ENCODE peak calls at places on chromosomes 6 and 20, in six cellular contexts. F, Y, T, A, B and O are unnamed samples.

GRCh38 chr6:39008737-39009136 is 39.8 kb upstream of the GLP1R start:
- DNase-seq in F (no peak), B (no peak), Y (no peak), T (no peak), A (no peak), O (no peak)

GRCh38 chr20:46249671-46250070 is 58.6 kb downstream of the CDH22 start:
- DNase-seq in F (no peak), T (no peak), Y (no peak), B (no peak), A (no peak), O (no peak)

GRCh38 chr6:167842457-167842856 is 15.7 kb downstream of the AFDN start:
- DNase-seq in Y (no peak), A (no peak), T (no peak), B (no peak), F (no peak), O (no peak)

GRCh38 chr20:479487-479886 is 17.2 kb upstream of the TBC1D20 start:
- DNase-seq in B (peak; percentile 52), A (no peak), Y (no peak), F (peak; percentile 27), T (no peak), O (no peak)

GRCh38 chr6:39295538-39295937 is 18.7 kb downstream of the KCNK17 start:
- DNase-seq in T (no peak), Y (peak; percentile 16), F (no peak), B (peak; percentile 18), A (no peak), O (no peak)

GRCh38 chr6:53474010-53474409 is 70.9 kb downstream of the GCLC start:
- DNase-seq in Y (no peak), A (no peak), T (no peak), B (no peak), F (no peak), O (no peak)

GRCh38 chr20:32448306-32449056 is 90.3 kb downstream of the ASXL1 start:
- DNase-seq in A (no peak), T (no peak), Y (no peak), F (no peak), B (peak; percentile 27), O (no peak)

GRCh38 chr6:150865406-150866146 is at the start of gene MTHFD1L:
- DNase-seq in F (peak; percentile 87), A (peak; percentile 71), T (peak; percentile 29), Y (peak; percentile 76), B (peak; percentile 94), O (no peak)

GRCh38 chr6:29705389-29706231 is 17.6 kb upstream of the HLA-F start:
- DNase-seq in T (no peak), F (peak; percentile 56), A (peak; percentile 41), Y (peak; percentile 42), B (peak; percentile 71), O (no peak)

GRCh38 chr20:34403908-34404307 is 40.8 kb downstream of the ITCH start:
- DNase-seq in F (no peak), B (no peak), Y (no peak), A (no peak), T (no peak), O (no peak)

GRCh38 chr20:39986231-39986904 is 702.7 kb downstream of the MAFB start:
- DNase-seq in T (no peak), Y (no peak), F (peak; percentile 58), A (no peak), B (peak; percentile 45), O (no peak)

GRCh38 chr6:156662025-156662445 is 115.1 kb upstream of the ARID1B start:
- DNase-seq in Y (peak; percentile 57), B (peak; percentile 94), F (peak; percentile 83), T (no peak), A (no peak), O (no peak)

GRCh38 chr6:30810813-30811329 is 66.5 kb upstream of the IER3 start:
- DNase-seq in T (no peak), F (no peak), A (peak; percentile 49), B (no peak), Y (peak; percentile 98), O (no peak)

GRCh38 chr6:25050356-25050755 is 114.6 kb upstream of the RIPOR2 start:
- DNase-seq in B (peak; percentile 30), Y (peak; percentile 45), F (peak; percentile 86), T (no peak), A (peak; percentile 62), O (no peak)

GRCh38 chr6:139242457-139243240 is 49.1 kb downstream of the TXLNB start:
- DNase-seq in A (no peak), B (peak; percentile 78), Y (no peak), T (no peak), F (peak; percentile 19), O (no peak)

GRCh38 chr6:75893058-75893775 is 144.2 kb downstream of the MYO6 start:
- DNase-seq in B (peak; percentile 88), T (no peak), F (peak; percentile 84), Y (peak; percentile 37), A (peak; percentile 14), O (no peak)

GRCh38 chr20:21102691-21103311 is 3.4 kb downstream of the LINC00237 start:
- DNase-seq in A (peak; percentile 48), F (no peak), Y (peak; percentile 99), T (no peak), B (no peak), O (no peak)

GRCh38 chr6:169807699-169808607 is 56.5 kb downstream of the ERMARD start:
- DNase-seq in A (no peak), T (no peak), F (no peak), B (no peak), Y (no peak), O (no peak)

GRCh38 chr6:71584712-71585436 is 296.3 kb downstream of the OGFRL1 start:
- DNase-seq in F (no peak), Y (no peak), B (no peak), A (no peak), T (no peak), O (no peak)

GRCh38 chr20:32737371-32738223 is 5.7 kb downstream of the COMMD7 start:
- DNase-seq in A (peak; percentile 58), T (no peak), F (peak; percentile 87), Y (no peak), B (peak; percentile 87), O (no peak)

GRCh38 chr6:4778086-4778485 is 1.9 kb downstream of the CDYL start:
- DNase-seq in F (peak; percentile 42), A (no peak), Y (no peak), B (no peak), T (no peak), O (no peak)

GRCh38 chr6:111080713-111081112 is 6.6 kb upstream of the SLC16A10 start:
- DNase-seq in T (no peak), A (no peak), Y (no peak), F (no peak), B (peak; percentile 39), O (no peak)

GRCh38 chr6:36834576-36835293 is 4.5 kb downstream of the CPNE5 start:
- DNase-seq in T (no peak), B (no peak), Y (no peak), F (no peak), A (no peak), O (no peak)